ENCODE peak calls at places on chromosome 17, in six cellular contexts. I is neuronal stem cell, F is brain microvascular endothelial cell, S is GM23338, O is left ventricle myocardium inferior, E is fibroblast of lung. M is an unnamed sample.

GRCh38 chr17:354651-355556 is 2.3 kb upstream of the RPH3AL start:
- DNase-seq in I (no peak), F (no peak), S (no peak), O (no peak), E (no peak), M (no peak)

GRCh38 chr17:39114744-39115534 is 36.5 kb downstream of the PLXDC1 start:
- DNase-seq in I (no peak), F (no peak), S (no peak), O (no peak), E (peak), M (no peak)

GRCh38 chr17:6948562-6948961 is 47.3 kb upstream of the ALOX12 start:
- DNase-seq in I (no peak), F (no peak), S (no peak), O (no peak), E (no peak), M (no peak)

GRCh38 chr17:50887705-50888245 is 21.6 kb upstream of the TOB1 start:
- DNase-seq in I (no peak), F (no peak), S (no peak), O (no peak), E (no peak), M (no peak)

GRCh38 chr17:74981979-74982662 is 5.3 kb upstream of the CDR2L start:
- DNase-seq in I (peak), F (peak), S (peak), O (peak), E (peak), M (no peak)

GRCh38 chr17:80650751-80651173 is 106.1 kb downstream of the RPTOR start:
- DNase-seq in I (no peak), F (peak), S (no peak), O (no peak), E (no peak), M (no peak)

GRCh38 chr17:42493324-42493723 is 34.6 kb downstream of the ATP6V0A1 start:
- DNase-seq in I (no peak), F (no peak), S (no peak), O (no peak), E (no peak), M (no peak)

GRCh38 chr17:73068322-73069153 is 23.9 kb downstream of the SLC39A11 start:
- DNase-seq in I (no peak), F (peak), S (no peak), O (no peak), E (peak), M (no peak)

GRCh38 chr17:45305532-45306087 is 11.2 kb downstream of the MAP3K14 start:
- DNase-seq in I (no peak), F (peak), S (no peak), O (no peak), E (peak), M (no peak)

GRCh38 chr17:78258323-78259229 is 27.1 kb downstream of the TMEM235 start:
- DNase-seq in I (no peak), F (peak), S (peak), O (peak), E (peak), M (no peak)

GRCh38 chr17:30894236-30894635 is 11.8 kb downstream of the TEFM start:
- DNase-seq in I (no peak), F (no peak), S (no peak), O (no peak), E (no peak), M (no peak)

GRCh38 chr17:27294689-27295630 is 1.0 kb downstream of the WSB1 start:
- DNase-seq in I (peak), F (peak), S (peak), O (no peak), E (peak), M (no peak)

GRCh38 chr17:69609495-69610315 is 195.2 kb downstream of the MAP2K6 start:
- DNase-seq in I (no peak), F (peak), S (peak), O (no peak), E (peak), M (peak)

GRCh38 chr17:78241277-78242023 is 10.0 kb downstream of the TMEM235 start:
- DNase-seq in I (no peak), F (peak), S (peak), O (no peak), E (peak), M (no peak)

GRCh38 chr17:82103588-82104451 is 5.8 kb upstream of the FASN start:
- DNase-seq in I (peak), F (no peak), S (peak), O (no peak), E (peak), M (no peak)

GRCh38 chr17:70159980-70160379 is 9.4 kb upstream of the KCNJ2 start:
- DNase-seq in I (no peak), F (no peak), S (no peak), O (no peak), E (no peak), M (no peak)

GRCh38 chr17:38735161-38735997 is 5.2 kb downstream of the CISD3 start:
- DNase-seq in I (no peak), F (no peak), S (peak), O (peak), E (peak), M (no peak)

GRCh38 chr17:10657866-10658265 is 757 bp upstream of the MYH3 start:
- DNase-seq in I (no peak), F (no peak), S (no peak), O (no peak), E (no peak), M (no peak)

GRCh38 chr17:35175638-35176415 is 18.4 kb downstream of the SLC35G3 start:
- DNase-seq in I (no peak), F (no peak), S (no peak), O (no peak), E (no peak), M (no peak)

GRCh38 chr17:35345926-35346771 is 27.3 kb downstream of the SLFN11 start:
- DNase-seq in I (peak), F (no peak), S (peak), O (peak), E (peak), M (peak)

GRCh38 chr17:55089955-55090573 is 121.5 kb downstream of the STXBP4 start:
- DNase-seq in I (no peak), F (peak), S (peak), O (no peak), E (peak), M (no peak)

GRCh38 chr17:19867654-19868395 is at the start of gene ULK2:
- DNase-seq in I (peak), F (peak), S (peak), O (peak), E (peak), M (no peak)

GRCh38 chr17:10156579-10157488 is 41.6 kb downstream of the GAS7 start:
- DNase-seq in I (no peak), F (no peak), S (no peak), O (peak), E (no peak), M (no peak)

GRCh38 chr17:75683467-75684041 is 16.4 kb downstream of the SAP30BP start:
- DNase-seq in I (no peak), F (peak), S (no peak), O (no peak), E (peak), M (no peak)

GRCh38 chr17:42290577-42290976 is 2.3 kb downstream of the STAT5A start:
- DNase-seq in I (no peak), F (no peak), S (no peak), O (no peak), E (no peak), M (no peak)

GRCh38 chr17:35449371-35449931 is 885 bp upstream of the SLFN13 start:
- DNase-seq in I (peak), F (no peak), S (peak), O (peak), E (peak), M (no peak)

GRCh38 chr17:55152236-55152635 is 112.5 kb upstream of the HLF start:
- DNase-seq in I (no peak), F (no peak), S (no peak), O (no peak), E (peak), M (no peak)

DNA sequence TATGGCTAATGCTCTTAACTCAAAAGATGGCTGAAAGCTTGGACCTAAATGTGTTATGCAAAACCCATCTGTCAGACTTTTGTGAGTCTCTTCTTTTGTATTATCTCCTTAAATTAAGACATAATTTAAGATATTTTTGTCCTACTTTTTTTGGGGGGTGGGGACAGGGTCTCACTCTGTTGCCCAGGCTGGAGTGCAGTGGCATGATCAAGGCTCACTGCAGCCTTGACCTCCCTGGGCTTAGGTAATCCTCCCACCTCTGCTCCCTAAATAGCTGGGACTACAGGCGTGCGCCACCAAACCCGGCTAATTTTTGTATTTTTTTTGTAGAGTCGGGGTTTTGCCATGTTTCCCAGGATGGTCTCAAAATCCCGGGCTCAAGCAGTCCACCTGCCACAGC is 7.1 kb downstream of the CLTC start:
- DNase-seq in I (no peak), F (no peak), S (no peak), O (no peak), E (no peak), M (no peak)
- H3K4me3 ChIP-seq in I (no peak), F (no peak), S (no peak), O (no peak), E (no peak), M (no peak)

DNA sequence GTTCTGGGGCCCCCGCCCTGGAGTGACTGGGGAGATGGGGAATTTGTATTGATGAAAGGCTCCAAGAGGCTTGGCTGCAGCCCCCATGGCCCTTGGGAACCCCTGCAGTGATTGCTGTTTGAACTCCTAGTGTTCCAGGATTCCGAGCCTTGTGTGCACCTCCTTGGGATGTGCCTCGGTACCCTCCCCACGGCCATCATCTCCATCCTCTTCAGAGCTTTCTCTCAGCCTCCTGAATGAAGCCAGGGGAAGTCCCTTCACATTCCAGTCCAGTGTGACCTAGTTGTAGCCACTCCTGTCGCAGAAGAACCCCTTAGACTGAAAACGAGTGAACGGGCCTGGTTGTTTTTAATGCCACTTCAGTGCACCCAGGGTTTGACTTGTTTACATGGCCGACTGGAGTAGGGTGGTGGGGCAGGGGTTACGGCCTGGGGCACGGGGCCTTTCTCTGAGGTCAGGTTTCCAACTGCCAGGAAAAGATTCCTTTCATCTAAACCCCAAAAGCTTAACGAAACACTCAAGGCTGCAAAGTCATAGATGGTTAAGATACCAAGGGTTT is 1.5 kb downstream of the MPRIP start:
- DNase-seq in I (peak), F (no peak), S (peak), O (no peak), E (no peak), M (no peak)
- H3K27ac ChIP-seq in I (no peak), F (peak), S (no peak), O (peak), E (peak), M (no peak)

DNA sequence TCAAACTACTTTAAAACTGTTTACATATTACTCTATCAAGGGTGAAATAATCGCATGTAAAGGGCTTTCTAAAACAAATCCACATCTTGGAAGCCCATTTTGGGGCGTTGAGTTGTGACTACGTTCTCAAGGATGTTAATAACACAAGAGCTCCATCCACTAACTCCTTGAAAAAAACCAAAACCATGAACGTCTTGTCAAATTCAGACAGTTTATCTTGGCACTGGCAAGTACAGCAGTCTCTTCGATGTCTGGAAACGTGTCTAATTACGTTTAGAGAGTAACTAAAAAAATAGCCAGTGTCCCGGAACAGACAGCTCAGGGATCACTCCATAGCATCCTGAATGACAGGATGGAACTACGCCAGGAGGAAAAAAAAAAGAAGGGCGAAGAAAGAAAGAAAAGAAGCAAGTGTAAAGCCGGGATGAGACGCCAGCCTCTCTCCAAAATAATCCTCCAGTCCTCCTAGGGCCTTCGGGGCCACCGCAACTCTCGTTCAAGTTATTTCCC is 965 bp downstream of the MYO1D start:
- DNase-seq in I (no peak), F (peak), S (no peak), O (no peak), E (peak), M (no peak)
- H3K4me3 ChIP-seq in I (peak), F (peak), S (peak), O (peak), E (peak), M (peak)

GRCh38 chr17:9150407-9151090 is 129.2 kb downstream of the NTN1 start:
- DNase-seq in I (peak), F (peak), S (no peak), O (no peak), E (no peak), M (no peak)
- H3K27ac ChIP-seq in I (peak), F (no peak), S (no peak), O (no peak), E (no peak), M (no peak)

DNA sequence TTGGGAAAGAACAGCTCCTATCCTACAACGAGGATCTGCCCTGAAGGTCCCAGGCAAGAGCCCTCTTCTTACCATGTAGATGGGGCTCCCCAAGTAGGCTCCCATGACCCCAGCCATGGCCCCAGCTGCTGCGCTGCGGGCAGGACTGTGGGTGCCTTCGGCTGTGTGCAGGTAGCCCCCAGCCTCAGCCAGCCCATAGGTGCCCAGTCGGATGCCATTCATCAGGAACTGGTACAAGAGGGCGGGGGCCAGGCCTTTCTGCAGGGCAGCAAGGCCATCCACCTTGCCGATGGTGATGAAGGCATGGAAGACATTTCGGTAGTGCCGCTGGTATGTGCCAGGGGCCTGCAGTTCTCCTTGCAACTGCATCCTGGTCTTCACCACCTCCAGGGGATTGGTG is 839 bp downstream of the SLC25A35 start:
- DNase-seq in I (no peak), F (no peak), S (no peak), O (no peak), E (no peak), M (no peak)
- H3K4me3 ChIP-seq in I (peak), F (no peak), S (peak), O (peak), E (no peak), M (no peak)

GRCh38 chr17:64628641-64629040 is 33.5 kb downstream of the SMURF2 start:
- DNase-seq in I (no peak), F (no peak), S (no peak), O (no peak), E (no peak), M (no peak)
- H3K27ac ChIP-seq in I (no peak), F (no peak), S (no peak), O (no peak), E (no peak), M (no peak)

GRCh38 chr17:29624586-29624985 is 1.9 kb upstream of the CORO6 start:
- DNase-seq in I (no peak), F (no peak), S (no peak), O (no peak), E (no peak), M (no peak)

GRCh38 chr17:29623283-29623647 is 553 bp upstream of the CORO6 start:
- DNase-seq in I (no peak), F (no peak), S (peak), O (no peak), E (no peak), M (no peak)

GRCh38 chr17:29620779-29621500 is 1.8 kb downstream of the CORO6 start:
- DNase-seq in I (no peak), F (no peak), S (no peak), O (no peak), E (no peak), M (no peak)

GRCh38 chr17:29621751-29622194 is 939 bp downstream of the CORO6 start:
- DNase-seq in I (no peak), F (no peak), S (no peak), O (no peak), E (no peak), M (no peak)

DNA sequence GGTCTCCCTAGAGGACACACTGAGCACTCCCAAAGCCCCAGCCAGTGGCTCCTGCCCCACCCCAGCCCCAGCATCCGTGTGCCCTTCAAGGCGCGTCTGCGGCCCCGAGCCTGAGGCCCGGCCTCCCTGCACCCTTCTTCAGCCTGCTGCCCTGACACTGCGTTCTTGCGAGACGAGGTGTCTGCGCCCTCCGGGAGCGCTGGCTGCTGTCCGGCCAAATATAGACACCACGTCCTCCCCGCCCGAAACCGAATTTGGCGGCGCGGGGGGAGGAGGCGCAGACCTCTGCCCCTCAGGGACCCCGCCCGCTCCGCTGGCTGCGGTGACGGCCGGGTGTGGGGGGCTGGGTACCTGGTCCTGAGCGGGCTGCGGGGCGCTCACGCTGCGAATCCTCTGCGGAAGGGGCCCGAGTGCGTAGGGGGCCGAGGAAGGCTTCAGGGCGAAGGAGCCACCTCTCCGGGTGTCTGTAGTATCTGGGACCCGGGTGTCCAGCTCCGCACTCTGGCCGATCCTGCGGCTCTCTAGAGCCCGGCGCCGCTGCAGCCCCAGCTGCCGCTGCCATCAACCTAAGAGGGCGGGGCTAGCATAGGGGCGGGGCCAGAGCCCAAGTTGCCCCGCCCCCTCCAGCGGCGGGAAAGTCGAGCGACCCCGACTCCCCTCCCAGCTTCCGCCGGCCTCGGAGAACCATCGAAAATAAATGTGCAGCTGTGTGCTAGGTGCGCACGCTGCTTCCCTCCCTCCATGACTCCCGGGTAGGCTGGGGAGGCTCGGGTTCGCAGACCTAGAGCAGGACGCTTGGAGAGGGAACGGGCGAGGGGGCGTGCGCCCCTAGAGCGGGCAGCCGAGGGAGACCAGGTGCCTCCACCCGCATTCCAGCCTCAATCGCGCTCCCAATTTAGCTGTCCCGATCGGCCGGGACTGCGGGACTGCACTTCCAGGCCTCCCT is at the start of gene CORO6:
- DNase-seq in I (peak), F (no peak), S (peak), O (peak), E (peak), M (no peak)
- H3K4me3 ChIP-seq in I (peak), F (peak), S (peak), O (peak), E (peak), M (peak)

GRCh38 chr17:83200746-83201145 is 121.3 kb downstream of the METRNL start:
- DNase-seq in I (no peak), F (no peak), S (no peak), O (peak), E (no peak), M (no peak)

GRCh38 chr17:83198366-83199341 is 119.2 kb downstream of the METRNL start:
- DNase-seq in I (no peak), F (no peak), S (no peak), O (peak), E (no peak), M (no peak)

GRCh38 chr17:83200231-83200699 is 120.9 kb downstream of the METRNL start:
- DNase-seq in I (no peak), F (peak), S (no peak), O (peak), E (no peak), M (no peak)

GRCh38 chr17:83201206-83202001 is 122.0 kb downstream of the METRNL start:
- DNase-seq in I (no peak), F (no peak), S (no peak), O (no peak), E (no peak), M (no peak)

GRCh38 chr17:83199500-83200201 is 120.2 kb downstream of the METRNL start:
- DNase-seq in I (no peak), F (peak), S (no peak), O (peak), E (no peak), M (no peak)
- H3K27ac ChIP-seq in I (no peak), F (peak), S (no peak), O (peak), E (peak), M (no peak)

M was measured in iPS DF 6.9.